ENCODE peak calls at places on chromosomes 5 and 9, in seven cellular contexts. R is Panc1, N is endodermal cell, A is astrocyte of the cerebellum, M is activated B cell treated with CpG ODN at 0.5 μM for 24 hours, K is esophagus squamous epithelium, F is fibroblast of mammary gland. H is an unnamed sample.

GRCh38 chr9:115651456-115651855 is 502.1 kb upstream of the PAPPA start:
- DNase-seq in R (no peak), N (no peak), A (no peak), M (no peak), K (no peak), F (peak), H (no peak)

GRCh38 chr5:180830253-180831138 is 27.9 kb upstream of the MGAT1 start:
- DNase-seq in R (no peak), N (peak), A (no peak), M (no peak), K (peak), F (peak), H (no peak)

GRCh38 chr5:94672746-94673145 is 54.3 kb downstream of the SLF1 start:
- DNase-seq in R (no peak), N (no peak), A (no peak), M (no peak), K (no peak), F (no peak), H (no peak)

GRCh38 chr9:3906437-3907213 is 380.8 kb upstream of the RFX3 start:
- DNase-seq in R (no peak), N (no peak), A (peak), M (no peak), K (no peak), F (peak), H (no peak)

GRCh38 chr9:15155826-15156225 is 151.2 kb downstream of the TTC39B start:
- DNase-seq in R (no peak), N (no peak), A (no peak), M (no peak), K (no peak), F (peak), H (no peak)

GRCh38 chr5:173232499-173233346 is 2.3 kb downstream of the NKX2-5 start:
- DNase-seq in R (no peak), N (peak), A (no peak), M (no peak), K (no peak), F (no peak), H (no peak)

GRCh38 chr5:177003649-177004048 is 2.9 kb downstream of the UIMC1 start:
- DNase-seq in R (no peak), N (no peak), A (no peak), M (no peak), K (no peak), F (no peak), H (no peak)

GRCh38 chr9:125906144-125906543 is 159.0 kb downstream of the PBX3 start:
- DNase-seq in R (no peak), N (no peak), A (peak), M (no peak), K (no peak), F (peak), H (no peak)

GRCh38 chr5:149938272-149938671 is 6.3 kb downstream of the PDE6A start:
- DNase-seq in R (peak), N (no peak), A (no peak), M (no peak), K (no peak), F (peak), H (no peak)

GRCh38 chr5:74865799-74866652 is at the start of gene FAM169A:
- DNase-seq in R (no peak), N (peak), A (no peak), M (peak), K (no peak), F (peak), H (no peak)

GRCh38 chr5:24225051-24225450 is 419.7 kb downstream of the CDH10 start:
- DNase-seq in R (no peak), N (no peak), A (no peak), M (no peak), K (no peak), F (peak), H (no peak)

GRCh38 chr9:133557581-133557980 is 23.1 kb downstream of the ADAMTSL2 start:
- DNase-seq in R (no peak), N (no peak), A (no peak), M (no peak), K (no peak), F (no peak), H (no peak)

DNA sequence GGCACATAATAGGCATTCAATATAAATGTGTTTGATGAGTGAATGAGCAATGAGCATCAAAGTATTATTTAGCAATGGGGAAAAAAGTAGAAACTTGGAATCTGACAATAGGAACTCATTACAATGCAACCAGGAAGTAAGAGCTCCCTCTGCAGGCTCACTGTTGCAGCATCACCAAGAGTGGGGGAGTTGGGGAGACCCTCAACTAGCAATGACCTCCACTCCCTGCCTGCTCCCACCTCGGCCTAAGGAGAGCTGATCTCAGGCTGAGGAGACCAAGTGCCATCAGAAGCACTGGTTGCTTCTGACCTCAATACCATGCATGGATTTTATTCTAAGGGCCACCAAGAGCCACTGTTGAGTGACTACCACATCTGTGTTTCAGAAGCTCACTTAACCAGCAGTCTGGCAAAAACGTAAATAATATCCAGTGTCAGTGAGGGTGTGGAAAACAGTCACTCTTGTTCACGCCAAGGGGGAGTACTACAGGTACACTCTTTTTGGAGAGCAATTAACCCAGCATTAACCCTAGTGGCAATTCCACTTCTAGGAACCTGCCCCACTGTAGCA is 8.0 kb downstream of the VDAC1 start:
- DNase-seq in R (no peak), N (peak), A (no peak), M (no peak), K (no peak), F (no peak), H (no peak)
- TF ChIP-seq CTCF in R (peak), N (peak), A (peak), M (no peak), K (no peak), F (peak), H (peak)

DNA sequence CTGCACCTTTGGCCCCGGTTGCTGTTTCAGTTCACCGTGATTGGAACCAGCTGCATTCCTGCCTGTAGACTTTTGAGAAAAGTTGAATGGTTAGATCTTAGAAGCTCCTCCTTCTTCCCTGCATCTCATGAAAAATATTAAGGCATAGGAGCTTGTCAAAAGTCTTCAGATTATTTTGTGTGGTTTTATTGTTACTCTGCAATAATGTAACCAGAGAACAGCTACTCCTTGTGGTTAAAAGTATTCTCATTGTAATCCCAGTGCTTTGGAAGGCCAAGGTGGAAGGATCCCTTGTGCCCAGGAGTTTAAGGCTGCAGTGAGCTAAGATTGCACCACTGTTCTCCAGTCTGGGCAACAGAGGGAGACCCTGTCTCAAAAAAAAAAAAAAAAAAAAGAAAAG is 3.3 kb upstream of the SLC2A8 start:
- DNase-seq in R (no peak), N (no peak), A (no peak), M (no peak), K (no peak), F (peak), H (no peak)
- TF ChIP-seq CTCF in R (no peak), N (peak), A (peak), M (no peak), K (no peak), F (peak), H (no peak)

GRCh38 chr5:134945041-134945440 is 22.7 kb upstream of the CATSPER3 start:
- DNase-seq in R (no peak), N (no peak), A (no peak), M (no peak), K (no peak), F (peak), H (no peak)
- TF ChIP-seq CTCF in R (no peak), N (no peak), A (no peak), M (no peak), K (no peak), F (no peak), H (no peak)

GRCh38 chr9:114504341-114505186 is 709 bp downstream of the WHRN start:
- DNase-seq in R (no peak), N (peak), A (no peak), M (peak), K (no peak), F (peak), H (peak)
- TF ChIP-seq CTCF in R (peak), N (peak), A (peak), M (no peak), K (no peak), F (no peak), H (peak)

GRCh38 chr9:137212520-137212919 is 7.0 kb downstream of the NDOR1 start:
- DNase-seq in R (no peak), N (no peak), A (no peak), M (no peak), K (no peak), F (no peak), H (no peak)
- TF ChIP-seq CTCF in R (no peak), N (peak), A (no peak), M (no peak), K (no peak), F (no peak), H (no peak)

GRCh38 chr9:87181670-87182069 is 234.4 kb upstream of the GAS1 start:
- DNase-seq in R (no peak), N (no peak), A (no peak), M (no peak), K (no peak), F (no peak), H (no peak)
- TF ChIP-seq CTCF in R (no peak), N (no peak), A (no peak), M (no peak), K (no peak), F (no peak), H (no peak)

GRCh38 chr5:19608434-19608833 is 379.6 kb downstream of the CDH18 start:
- DNase-seq in R (peak), N (no peak), A (peak), M (no peak), K (no peak), F (peak), H (no peak)
- TF ChIP-seq CTCF in R (no peak), N (peak), A (no peak), M (no peak), K (no peak), F (no peak), H (peak)